ENCODE peak calls at places on chromosomes 4 and X, in nine cellular contexts. F is neural crest cell, G is D721Med, X is stomach, E is IMR-90, R is progenitor cell of endocrine pancreas, B is pancreas, I is HFFc6, A is ovary. C is an unnamed sample.

GRCh38 chr4:164779811-164780216 is 25.9 kb downstream of the SMIM31 start:
- DNase-seq in R (peak), A (no peak), G (no peak), F (peak), E (peak), X (peak), I (peak), B (no peak), C (no peak)

GRCh38 chrX:46318551-46318950 is 226.7 kb downstream of the ZNF674 start:
- DNase-seq in A (no peak), F (no peak), I (no peak), R (no peak), X (no peak), E (no peak), B (no peak), G (no peak), C (no peak)

GRCh38 chrX:103107836-103108235 is 14.9 kb upstream of the NXF3 start:
- DNase-seq in E (no peak), I (no peak), G (no peak), F (no peak), R (no peak), A (no peak), X (no peak), B (peak), C (no peak)

GRCh38 chr4:103046416-103047290 is 27.1 kb upstream of the SLC9B1 start:
- DNase-seq in R (peak), X (peak), I (peak), A (no peak), B (peak), E (peak), F (peak), G (no peak), C (no peak)

GRCh38 chr4:81682492-81682891 is 210.8 kb upstream of the RASGEF1B start:
- DNase-seq in A (no peak), G (no peak), I (no peak), F (no peak), B (no peak), X (no peak), R (no peak), E (no peak), C (no peak)

GRCh38 chr4:36638273-36638811 is 356.9 kb downstream of the DTHD1 start:
- DNase-seq in A (no peak), B (no peak), G (no peak), F (no peak), E (no peak), I (no peak), R (no peak), X (no peak), C (no peak)

GRCh38 chrX:39896951-39897740 is 200.6 kb downstream of the BCOR start:
- DNase-seq in I (peak), B (no peak), G (no peak), F (no peak), R (no peak), E (peak), X (no peak), A (peak), C (no peak)

GRCh38 chr4:33465565-33465964 is 2745.4 kb downstream of the PCDH7 start:
- DNase-seq in G (no peak), E (no peak), X (no peak), I (no peak), F (no peak), R (no peak), A (no peak), B (no peak), C (no peak)

GRCh38 chr4:93480452-93480851 is 348.1 kb upstream of the ATOH1 start:
- DNase-seq in F (no peak), A (no peak), G (no peak), E (no peak), I (no peak), X (no peak), R (no peak), B (no peak), C (no peak)

GRCh38 chr4:100106982-100107381 is 83.3 kb downstream of the DDIT4L start:
- DNase-seq in X (no peak), I (no peak), B (no peak), G (no peak), E (no peak), R (no peak), F (no peak), A (no peak), C (no peak)

GRCh38 chr4:114257516-114257915 is 278.1 kb upstream of the ARSJ start:
- DNase-seq in G (no peak), R (no peak), F (no peak), B (no peak), A (no peak), I (peak), X (no peak), E (peak), C (no peak)

GRCh38 chr4:58590714-58591113 is 1480.5 kb upstream of the IGFBP7 start:
- DNase-seq in B (no peak), F (no peak), G (no peak), R (no peak), A (no peak), E (no peak), I (no peak), X (no peak), C (no peak)

GRCh38 chr4:141013899-141014298 is 119.4 kb downstream of the RNF150 start:
- DNase-seq in I (no peak), B (no peak), X (no peak), A (no peak), E (no peak), G (no peak), F (no peak), R (no peak), C (no peak)

GRCh38 chr4:84579410-84579791 is 3.5 kb upstream of the CDS1 start:
- DNase-seq in B (no peak), E (no peak), X (no peak), F (no peak), G (no peak), I (no peak), R (no peak), A (no peak), C (no peak)

GRCh38 chr4:13912436-13912835 is 284.9 kb upstream of the BOD1L1 start:
- DNase-seq in G (no peak), I (no peak), B (no peak), A (no peak), R (no peak), X (no peak), E (peak), F (no peak), C (no peak)

GRCh38 chr4:155403886-155404285 is 27.1 kb upstream of the MAP9 start:
- DNase-seq in B (no peak), F (no peak), I (peak), R (no peak), A (no peak), E (peak), G (no peak), X (no peak), C (no peak)

GRCh38 chr4:1579834-1580686 is 104.1 kb downstream of the FAM53A start:
- DNase-seq in F (peak), X (peak), G (no peak), B (peak), I (peak), A (peak), E (no peak), R (peak), C (peak)

GRCh38 chr4:22515888-22516541 is at the start of gene ADGRA3:
- DNase-seq in B (peak), F (peak), A (peak), G (peak), E (peak), I (peak), X (peak), R (peak), C (peak)

GRCh38 chrX:17527135-17527701 is 152.2 kb downstream of the NHS start:
- DNase-seq in R (no peak), B (peak), F (no peak), X (peak), G (no peak), A (no peak), I (no peak), E (peak), C (no peak)

GRCh38 chr4:89800012-89800516 is 36.9 kb downstream of the SNCA start:
- DNase-seq in B (no peak), E (peak), R (no peak), F (no peak), G (no peak), A (no peak), I (peak), X (no peak), C (no peak)

GRCh38 chr4:74408639-74409038 is 36.3 kb upstream of the AREG start:
- DNase-seq in G (no peak), E (peak), X (no peak), I (peak), F (no peak), B (no peak), R (no peak), A (no peak), C (no peak)

GRCh38 chrX:65488496-65488895 is 46.1 kb downstream of the LAS1L start:
- DNase-seq in B (no peak), R (no peak), X (no peak), E (peak), I (peak), A (no peak), F (no peak), G (no peak), C (no peak)

GRCh38 chrX:40550069-40550468 is 30.7 kb upstream of the ATP6AP2 start:
- DNase-seq in F (no peak), G (no peak), E (no peak), A (no peak), I (no peak), B (no peak), X (no peak), R (no peak), C (no peak)

GRCh38 chr4:14865804-14866203 is 136.5 kb upstream of the CPEB2 start:
- DNase-seq in I (no peak), B (no peak), A (no peak), X (no peak), F (no peak), G (no peak), R (no peak), E (no peak), C (no peak)

DNA sequence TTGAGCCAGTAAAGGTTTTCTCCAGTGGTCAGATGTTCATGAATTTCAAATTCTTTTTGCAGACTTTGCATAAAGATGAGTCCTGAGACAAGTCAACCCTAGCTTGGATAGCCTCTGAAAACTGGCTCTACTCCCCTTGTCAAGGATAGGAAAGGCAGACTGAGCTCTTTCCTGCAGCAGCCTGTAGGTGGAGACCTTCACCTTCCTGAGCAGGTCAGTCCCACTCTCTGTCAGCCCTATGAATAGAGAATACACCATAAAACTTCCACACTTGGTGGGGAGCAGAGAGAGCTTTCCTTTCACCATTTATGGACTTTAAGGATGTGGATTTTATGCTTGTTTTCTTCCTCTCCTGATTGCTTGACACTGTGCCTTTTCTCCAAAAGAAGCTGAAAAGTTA is 41.9 kb downstream of the PCDH19 start:
- DNase-seq in I (no peak), F (peak), X (no peak), A (no peak), E (peak), B (no peak), R (no peak), G (no peak), C (no peak)
- TF ChIP-seq CTCF in I (peak), F (peak), X (no peak), A (no peak), E (peak), B (no peak), R (peak), G (peak), C (peak)

GRCh38 chrX:146278381-146278780 is 460.8 kb downstream of the SLITRK2 start:
- DNase-seq in E (no peak), A (no peak), B (no peak), F (no peak), X (no peak), I (no peak), R (no peak), G (no peak), C (no peak)
- TF ChIP-seq CTCF in E (no peak), A (no peak), B (no peak), F (peak), X (no peak), I (no peak), R (peak), G (no peak), C (no peak)

GRCh38 chrX:83759872-83760271 is 101.1 kb upstream of the CYLC1 start:
- DNase-seq in G (no peak), X (no peak), I (no peak), F (no peak), R (no peak), B (no peak), A (no peak), E (peak), C (no peak)
- TF ChIP-seq CTCF in G (peak), X (no peak), I (no peak), F (peak), R (peak), B (no peak), A (no peak), E (peak), C (peak)

GRCh38 chrX:148867596-148867995 is 367.2 kb downstream of the AFF2 start:
- DNase-seq in R (no peak), F (no peak), I (no peak), G (no peak), A (no peak), E (no peak), X (no peak), B (no peak), C (no peak)

GRCh38 chrX:148865237-148865636 is 364.8 kb downstream of the AFF2 start:
- DNase-seq in I (no peak), X (no peak), G (no peak), E (no peak), A (no peak), R (no peak), B (no peak), F (no peak), C (no peak)
- TF ChIP-seq CTCF in I (no peak), X (no peak), G (no peak), E (no peak), A (no peak), R (no peak), B (no peak), F (no peak), C (no peak)

GRCh38 chrX:68180501-68181061 is 252.7 kb downstream of the OPHN1 start:
- DNase-seq in R (no peak), E (no peak), G (no peak), B (no peak), X (no peak), A (no peak), I (no peak), F (no peak), C (no peak)

GRCh38 chrX:68175569-68175968 is 257.7 kb downstream of the OPHN1 start:
- DNase-seq in F (no peak), R (no peak), G (no peak), E (peak), B (no peak), A (no peak), I (no peak), X (no peak), C (no peak)

GRCh38 chrX:68179355-68179754 is 253.9 kb downstream of the OPHN1 start:
- DNase-seq in R (no peak), G (no peak), E (no peak), B (no peak), I (no peak), F (no peak), A (no peak), X (no peak), C (no peak)

DNA sequence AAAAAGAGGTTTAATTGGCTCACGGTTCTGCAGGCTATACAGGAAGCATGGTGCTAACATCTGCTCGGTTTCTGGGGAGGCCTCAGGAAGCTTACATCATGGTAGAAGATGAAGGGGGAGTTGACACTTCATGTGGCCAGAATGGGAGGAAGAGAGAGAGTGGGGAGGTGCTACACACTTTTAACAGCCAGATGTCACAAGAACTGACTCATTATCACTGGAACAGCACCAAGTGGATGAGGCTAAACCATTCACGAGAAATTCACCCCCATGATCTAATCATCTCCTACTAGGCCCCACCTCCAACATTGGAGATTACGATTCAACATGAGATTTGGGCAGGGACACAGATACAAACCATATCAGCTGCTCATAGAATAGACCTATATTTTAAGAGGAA is 255.8 kb downstream of the OPHN1 start:
- DNase-seq in F (no peak), E (peak), X (no peak), A (no peak), B (no peak), G (no peak), R (no peak), I (no peak), C (no peak)
- TF ChIP-seq CTCF in F (no peak), E (no peak), X (no peak), A (no peak), B (no peak), G (no peak), R (no peak), I (no peak), C (no peak)

GRCh38 chrX:130027569-130027968 is 45.1 kb downstream of the BCORL1 start:
- DNase-seq in R (no peak), I (no peak), F (no peak), X (no peak), B (no peak), A (no peak), G (no peak), E (no peak), C (no peak)

GRCh38 chrX:130028196-130028595 is 45.8 kb downstream of the BCORL1 start:
- DNase-seq in I (peak), F (no peak), G (no peak), A (no peak), B (peak), E (peak), X (peak), R (no peak), C (no peak)

GRCh38 chrX:130024127-130024526 is 41.7 kb downstream of the BCORL1 start:
- DNase-seq in G (no peak), R (no peak), B (peak), I (peak), E (peak), X (peak), A (no peak), F (no peak), C (no peak)

GRCh38 chrX:130020661-130021324 is 38.4 kb downstream of the BCORL1 start:
- DNase-seq in F (no peak), G (no peak), X (no peak), E (no peak), B (no peak), A (no peak), I (no peak), R (no peak), C (no peak)

DNA sequence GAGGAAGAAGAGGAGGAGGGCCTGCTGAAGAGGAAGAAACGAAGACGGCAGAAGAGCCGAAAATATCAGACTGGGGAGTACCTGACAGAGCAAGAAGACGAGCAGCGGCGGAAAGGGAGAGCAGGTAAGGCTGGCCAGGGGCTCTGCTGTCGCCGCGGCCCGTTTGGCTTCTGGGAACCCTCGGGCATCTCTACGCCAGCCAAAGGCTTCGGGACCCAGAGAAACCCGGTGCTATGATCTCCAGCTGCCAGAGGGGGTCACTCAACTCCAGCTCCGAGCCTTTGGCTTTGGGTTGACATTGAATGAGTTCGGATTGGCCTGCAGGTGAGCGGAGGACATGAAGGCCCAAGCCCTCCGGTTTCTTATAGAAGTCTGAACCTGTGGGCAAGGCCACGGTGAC is 42.8 kb downstream of the BCORL1 start:
- DNase-seq in I (no peak), B (no peak), A (no peak), X (no peak), F (no peak), E (no peak), G (no peak), R (no peak), C (no peak)
- TF ChIP-seq CTCF in I (no peak), B (no peak), A (no peak), X (no peak), F (no peak), E (no peak), G (no peak), R (peak), C (no peak)

DNA sequence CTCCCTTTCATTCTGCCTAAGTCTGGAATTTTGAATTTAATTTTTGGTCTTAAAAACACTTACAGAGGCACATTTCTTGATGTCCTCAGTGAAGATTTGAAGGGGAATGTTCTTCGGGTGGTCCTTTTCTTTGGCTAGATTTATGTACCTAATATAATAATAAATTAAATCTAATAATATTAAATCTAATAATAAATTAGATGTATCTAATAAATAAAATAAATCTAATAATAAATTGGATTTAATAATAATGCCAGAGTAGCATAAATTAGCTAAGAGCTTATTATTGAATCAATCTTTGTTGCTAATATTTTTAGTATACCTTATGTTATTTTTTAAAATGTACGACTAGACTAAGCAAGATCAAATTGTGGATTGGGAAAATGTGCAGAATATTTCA is 39.8 kb downstream of the MAD2L1 start:
- DNase-seq in A (no peak), B (no peak), E (no peak), X (no peak), I (no peak), R (no peak), F (no peak), G (no peak), C (no peak)
- TF ChIP-seq CTCF in A (no peak), B (no peak), E (no peak), X (no peak), I (no peak), R (no peak), F (no peak), G (no peak), C (no peak)

GRCh38 chr4:125736057-125736456 is 421.3 kb downstream of the FAT4 start:
- DNase-seq in B (no peak), R (no peak), E (peak), F (no peak), I (peak), X (no peak), G (no peak), A (no peak), C (no peak)
- TF ChIP-seq CTCF in B (no peak), R (no peak), E (no peak), F (no peak), I (peak), X (no peak), G (peak), A (no peak), C (peak)

DNA sequence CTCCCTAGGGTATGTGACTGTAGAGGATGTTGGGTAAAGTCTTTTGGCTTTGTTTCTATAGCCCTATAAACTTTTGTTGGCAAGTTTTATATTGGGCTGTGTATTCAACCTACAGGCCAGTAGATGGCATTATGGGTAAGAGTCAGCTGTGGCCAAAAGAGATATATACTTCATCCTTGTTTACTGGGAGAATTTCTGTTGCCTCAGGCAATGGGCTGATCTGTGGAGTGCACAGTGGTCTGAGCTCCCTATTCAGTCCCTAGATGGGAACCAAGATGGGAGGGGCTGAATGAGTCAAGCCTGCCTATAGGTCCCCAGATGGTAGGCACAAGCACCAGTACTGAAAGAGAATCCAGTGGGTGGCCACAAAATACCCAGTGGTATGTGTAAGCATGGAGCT is 580.6 kb downstream of the EPHA5 start:
- DNase-seq in B (no peak), G (no peak), A (no peak), I (no peak), X (no peak), E (no peak), F (no peak), R (no peak), C (no peak)
- TF ChIP-seq CTCF in B (no peak), G (no peak), A (no peak), I (no peak), X (no peak), E (no peak), F (peak), R (peak), C (peak)

DNA sequence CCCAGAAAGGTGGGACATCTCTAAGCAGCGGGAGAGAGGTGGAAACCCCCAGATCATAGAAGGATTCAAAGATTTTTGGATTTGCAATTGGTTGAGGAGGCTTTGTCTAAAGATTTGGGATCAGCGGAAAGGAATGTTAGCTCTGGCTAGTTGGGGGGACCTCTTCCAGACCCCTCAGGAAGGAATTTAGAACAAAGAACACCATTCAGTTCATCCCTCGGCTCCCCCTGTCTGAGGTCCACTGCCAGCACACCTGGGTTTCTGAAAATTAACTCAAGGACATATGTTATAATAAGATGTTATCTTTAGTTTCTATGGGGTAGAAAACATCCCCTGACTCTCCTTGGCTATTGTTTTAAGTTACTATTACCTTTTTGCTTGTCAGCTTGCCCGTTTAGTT is 163.6 kb downstream of the CEP135 start:
- DNase-seq in E (no peak), A (no peak), G (no peak), R (no peak), F (no peak), I (no peak), B (no peak), X (no peak), C (no peak)
- TF ChIP-seq CTCF in E (no peak), A (no peak), G (no peak), R (peak), F (no peak), I (no peak), B (no peak), X (no peak), C (no peak)

C was measured in osteocyte.